ENCODE peak calls at places on chromosome 16, in four cellular contexts. R is neuronal stem cell, E is IMR-90, Y is H9. Q is an unnamed sample.

GRCh38 chr16:72658888-72659717 is 388.8 kb downstream of the ZFHX3 start:
- DNase-seq in R (no peak), E (peak; percentile 52), Y (no peak), Q (no peak)

GRCh38 chr16:84303023-84303422 is 8.3 kb downstream of the WFDC1 start:
- DNase-seq in R (no peak), E (peak; percentile 73), Y (no peak), Q (no peak)

GRCh38 chr16:83954577-83955016 is 1.6 kb downstream of the OSGIN1 start:
- DNase-seq in R (no peak), E (peak; percentile 38), Y (peak; percentile 55), Q (peak; percentile 19)

GRCh38 chr16:10579965-10580918 is at the start of gene EMP2:
- DNase-seq in R (peak; percentile 75), E (peak; percentile 65), Y (peak; percentile 83), Q (peak; percentile 16)

GRCh38 chr16:16015849-16016248 is 66.4 kb downstream of the ABCC1 start:
- DNase-seq in R (no peak), E (no peak), Y (no peak), Q (no peak)

GRCh38 chr16:11322823-11323222 is 22.4 kb upstream of the RMI2 start:
- DNase-seq in R (no peak), E (no peak), Y (no peak), Q (no peak)

GRCh38 chr16:30893082-30893743 is 664 bp downstream of the BCL7C start:
- DNase-seq in R (no peak), E (no peak), Y (no peak), Q (no peak)

GRCh38 chr16:8299635-8300034 is 290.7 kb downstream of the TMEM114 start:
- DNase-seq in R (no peak), E (no peak), Y (no peak), Q (no peak)

GRCh38 chr16:85593503-85594195 is 19.5 kb upstream of the GSE1 start:
- DNase-seq in R (peak; percentile 47), E (no peak), Y (no peak), Q (no peak)

GRCh38 chr16:7545251-7545650 is 212.6 kb downstream of the RBFOX1 start:
- DNase-seq in R (no peak), E (no peak), Y (no peak), Q (no peak)

GRCh38 chr16:15601212-15601879 is 41.6 kb downstream of the MARF1 start:
- DNase-seq in R (no peak), E (no peak), Y (peak; percentile 75), Q (no peak)

GRCh38 chr16:72216767-72217166 is 44.8 kb upstream of the PMFBP1 start:
- DNase-seq in R (no peak), E (no peak), Y (no peak), Q (no peak)

DNA sequence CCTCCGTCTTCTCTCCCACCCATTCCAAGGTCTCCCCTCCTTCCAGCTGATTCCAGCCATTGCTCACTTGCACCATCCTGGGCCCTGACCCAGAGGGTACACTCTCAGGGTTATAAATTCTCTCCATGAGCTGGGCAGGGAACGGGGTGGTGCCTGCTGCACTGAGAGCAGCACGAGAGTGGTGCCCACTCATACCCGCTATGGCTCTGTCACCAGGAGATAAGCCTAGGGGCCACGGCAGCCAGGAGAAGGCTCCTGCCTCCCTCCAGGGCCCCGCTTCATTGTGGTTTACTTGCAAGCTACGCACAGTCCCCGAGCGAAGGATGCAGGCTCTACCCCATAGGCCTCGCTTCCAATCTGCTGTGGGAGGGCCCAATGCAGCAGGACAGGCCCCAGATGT is 48.6 kb downstream of the VAC14 start:
- DNase-seq in R (no peak), E (no peak), Y (no peak), Q (no peak)
- H4K91ac ChIP-seq in R (no peak overlapping the region), E (peak overlapping the region; percentile 92), Y (no peak overlapping the region), Q (no peak overlapping the region)

GRCh38 chr16:57533618-57534336 is 2.6 kb downstream of the CCDC102A start:
- DNase-seq in R (no peak), E (no peak), Y (peak; percentile 25), Q (no peak)
- H4K91ac ChIP-seq in R (peak overlapping the region; percentile 56), E (no peak overlapping the region), Y (no peak overlapping the region), Q (no peak overlapping the region)

GRCh38 chr16:84718-85452 is 6.9 kb downstream of the MPG start:
- DNase-seq in R (no peak), E (peak; percentile 96), Y (no peak), Q (peak; percentile 15)
- H4K91ac ChIP-seq in R (no peak overlapping the region), E (peak overlapping the region; percentile 46), Y (no peak overlapping the region), Q (no peak overlapping the region)

DNA sequence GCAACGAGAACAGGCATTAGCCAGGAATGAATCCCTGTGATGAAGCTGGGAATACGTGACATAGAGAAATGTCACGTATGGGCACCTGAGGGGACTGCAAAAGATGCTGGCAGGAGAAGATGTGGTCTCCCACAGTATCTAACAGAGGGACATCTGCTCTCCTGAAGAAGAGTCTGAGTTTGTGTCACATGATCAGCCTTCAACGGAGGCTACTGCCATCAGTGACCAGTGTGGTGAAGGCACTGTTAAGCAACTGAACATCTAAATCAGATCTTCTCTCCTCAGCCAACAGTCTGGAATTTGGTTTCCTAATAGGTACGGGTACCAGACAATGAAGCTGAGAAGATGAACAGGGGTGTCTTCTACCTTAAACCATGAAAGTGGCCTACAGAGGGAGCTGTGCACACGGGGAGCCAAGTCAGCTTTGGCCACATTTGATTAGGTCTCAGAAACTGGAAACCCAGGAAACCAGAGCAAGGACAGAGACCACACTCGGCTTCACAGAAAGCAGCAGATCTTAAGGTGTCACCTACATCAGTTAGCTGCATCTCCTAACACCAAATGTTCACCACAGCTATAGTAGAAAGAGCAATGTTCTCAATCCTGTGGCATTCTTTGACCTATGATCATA is 41.8 kb downstream of the BRD7 start:
- DNase-seq in R (peak; percentile 8), E (peak; percentile 36), Y (peak; percentile 33), Q (peak; percentile 92)
- H4K91ac ChIP-seq in R (no peak overlapping the region), E (no peak overlapping the region), Y (no peak overlapping the region), Q (peak overlapping the region; percentile 27)

GRCh38 chr16:89918453-89919347 is at the start of gene MC1R:
- DNase-seq in R (peak; percentile 31), E (peak; percentile 21), Y (peak; percentile 75), Q (no peak)
- H4K91ac ChIP-seq in R (peak within 1 kb of the TSS; percentile 53), E (peak within 1 kb of the TSS; percentile 94), Y (no peak within 1 kb of the TSS), Q (peak within 1 kb of the TSS; percentile 86)

GRCh38 chr16:51359141-51359960 is 208.3 kb upstream of the SALL1 start:
- DNase-seq in R (peak; percentile 88), E (peak; percentile 5), Y (peak; percentile 43), Q (no peak)
- H4K91ac ChIP-seq in R (no peak overlapping the region), E (no peak overlapping the region), Y (no peak overlapping the region), Q (no peak overlapping the region)

GRCh38 chr16:74734361-74735161 is 33.9 kb upstream of the MLKL start:
- DNase-seq in R (peak; percentile 40), E (no peak), Y (peak; percentile 76), Q (no peak)
- H4K91ac ChIP-seq in R (peak overlapping the region; percentile 94), E (no peak overlapping the region), Y (no peak overlapping the region), Q (peak overlapping the region; percentile 63)

GRCh38 chr16:19555186-19555937 is at the start of gene VPS35L:
- DNase-seq in R (peak; percentile 98), E (peak; percentile 99), Y (peak; percentile 99), Q (peak; percentile 100)
- H4K91ac ChIP-seq in R (no peak within 1 kb of the TSS), E (peak within 1 kb of the TSS; percentile 88), Y (peak within 1 kb of the TSS; percentile 8), Q (peak within 1 kb of the TSS; percentile 74)